ENCODE peak calls at places on chromosomes 7 and 10, in four cellular contexts. K is transverse colon, Q is fibroblast of the aortic adventitia, X is heart right ventricle. P is an unnamed sample.

GRCh38 chr7:111438369-111439289 is 123.7 kb downstream of the IMMP2L start:
- DNase-seq in K (no peak), Q (peak), X (no peak), P (peak)

GRCh38 chr7:112112822-112113255 is 93.4 kb downstream of the DOCK4 start:
- DNase-seq in K (no peak), Q (peak), X (no peak), P (peak)

GRCh38 chr7:11345621-11346020 is 371.9 kb downstream of the PHF14 start:
- DNase-seq in K (no peak), Q (peak), X (no peak), P (peak)

GRCh38 chr7:2471396-2471795 is 4.8 kb downstream of the GRIFIN start:
- DNase-seq in K (no peak), Q (no peak), X (peak), P (peak)

GRCh38 chr10:132389631-132390454 is 7.2 kb upstream of the PWWP2B start:
- DNase-seq in K (peak), Q (peak), X (no peak), P (no peak)

GRCh38 chr7:88401009-88401623 is 94.4 kb upstream of the STEAP4 start:
- DNase-seq in K (no peak), Q (no peak), X (no peak), P (peak)

GRCh38 chr7:114703677-114704076 is 218.2 kb upstream of the MDFIC start:
- DNase-seq in K (no peak), Q (peak), X (no peak), P (peak)

GRCh38 chr7:102891693-102892261 is 21.0 kb upstream of the LRRC17 start:
- DNase-seq in K (peak), Q (peak), X (peak), P (peak)

GRCh38 chr10:22420787-22421517 is 75.7 kb downstream of the SPAG6 start:
- DNase-seq in K (no peak), Q (peak), X (no peak), P (peak)

DNA sequence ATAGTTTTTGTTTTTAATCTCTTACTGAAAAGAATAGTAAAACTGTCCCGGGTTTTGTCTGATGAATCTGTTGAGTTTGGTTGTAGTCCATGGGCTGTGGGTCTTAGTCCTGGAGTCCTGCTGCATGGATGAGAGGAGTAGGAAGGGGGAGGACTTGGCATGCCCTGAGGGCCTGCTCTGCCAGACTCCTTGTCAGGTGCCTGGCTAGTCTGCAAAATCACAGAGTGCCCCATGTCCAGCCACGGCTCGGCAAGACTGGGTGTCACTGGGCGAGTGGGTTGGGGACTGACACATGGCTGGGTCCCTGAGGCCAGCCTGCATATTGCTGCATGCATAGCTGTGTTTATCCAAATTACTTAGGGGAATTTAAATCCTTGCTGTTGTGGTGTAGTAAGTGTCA is 9.7 kb downstream of the MINDY4 start:
- DNase-seq in K (no peak), Q (no peak), X (peak), P (no peak)
- TF ChIP-seq CTCF in K (no peak), Q (no peak), X (no peak), P (no peak)

DNA sequence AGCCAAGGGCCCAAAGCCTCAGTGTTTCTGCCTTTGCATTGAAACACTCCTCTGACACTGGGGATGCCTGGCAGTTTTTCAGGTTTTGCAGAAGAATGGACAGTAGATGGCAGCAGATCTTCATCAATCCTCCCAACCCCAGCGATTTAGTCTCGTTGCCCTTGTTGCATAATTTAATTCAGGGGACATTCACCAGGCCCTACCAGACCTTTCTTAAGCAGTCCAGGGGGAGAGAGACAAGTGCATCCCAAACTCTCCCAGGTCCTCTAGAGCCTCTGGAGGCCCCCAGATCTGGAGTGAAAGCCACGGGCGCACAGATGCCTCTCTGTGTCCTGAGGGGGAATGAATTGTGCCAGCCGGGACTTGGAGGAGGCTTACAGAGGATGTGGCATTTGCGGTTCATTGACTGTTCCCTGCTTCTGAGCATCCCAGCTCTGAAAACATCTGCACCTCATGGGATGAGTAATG is 29.6 kb downstream of the MINDY4 start:
- DNase-seq in K (peak), Q (peak), X (peak), P (peak)
- TF ChIP-seq CTCF in K (peak), Q (peak), X (peak), P (peak)

GRCh38 chr7:116786791-116787443 is 75.5 kb upstream of the CAPZA2 start:
- DNase-seq in K (no peak), Q (peak), X (peak), P (peak)
- TF ChIP-seq CTCF in K (no peak), Q (peak), X (no peak), P (peak)

GRCh38 chr7:107408349-107408748 is 61.5 kb upstream of the GPR22 start:
- DNase-seq in K (no peak), Q (peak), X (no peak), P (peak)

GRCh38 chr7:107405559-107405958 is 64.3 kb upstream of the GPR22 start:
- DNase-seq in K (no peak), Q (no peak), X (no peak), P (no peak)

DNA sequence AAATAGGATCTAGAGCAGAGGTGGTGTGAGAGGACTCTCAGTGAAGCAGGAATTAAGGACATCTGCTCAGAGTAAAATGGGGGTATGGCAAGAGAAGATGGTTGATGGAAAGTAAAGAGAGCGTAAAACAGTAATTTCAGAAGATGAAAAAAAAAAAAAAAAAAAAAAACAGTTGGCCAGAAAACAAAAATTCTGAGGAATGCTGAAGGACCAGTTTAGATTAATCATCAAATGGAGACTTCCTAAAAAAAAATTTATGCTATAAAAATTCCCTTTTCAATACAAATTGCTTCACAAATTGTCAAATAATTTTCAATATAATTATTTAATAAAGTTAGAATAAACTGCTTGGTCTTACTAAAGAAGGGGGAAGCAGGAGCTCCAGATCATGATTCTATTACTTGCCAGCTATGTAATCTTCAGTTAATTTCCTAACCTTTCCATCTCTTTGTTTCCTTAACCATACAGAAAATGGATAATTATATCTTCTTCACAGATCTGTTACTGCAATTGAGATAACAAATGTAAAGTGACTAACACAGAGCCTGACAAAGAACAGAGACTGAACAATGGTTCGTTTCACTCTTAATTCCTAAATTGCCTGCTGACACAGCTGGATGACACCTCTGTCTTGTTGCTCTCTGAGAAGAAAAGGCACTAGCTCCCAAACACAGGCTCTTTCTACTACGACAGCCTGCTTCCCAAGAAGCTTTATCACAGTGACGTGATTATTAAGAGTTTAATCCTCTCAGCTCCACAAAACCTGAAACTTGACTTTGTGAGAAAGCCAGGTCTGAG is 64.9 kb upstream of the GPR22 start:
- DNase-seq in K (no peak), Q (no peak), X (no peak), P (no peak)
- TF ChIP-seq CTCF in K (no peak), Q (no peak), X (no peak), P (no peak)

DNA sequence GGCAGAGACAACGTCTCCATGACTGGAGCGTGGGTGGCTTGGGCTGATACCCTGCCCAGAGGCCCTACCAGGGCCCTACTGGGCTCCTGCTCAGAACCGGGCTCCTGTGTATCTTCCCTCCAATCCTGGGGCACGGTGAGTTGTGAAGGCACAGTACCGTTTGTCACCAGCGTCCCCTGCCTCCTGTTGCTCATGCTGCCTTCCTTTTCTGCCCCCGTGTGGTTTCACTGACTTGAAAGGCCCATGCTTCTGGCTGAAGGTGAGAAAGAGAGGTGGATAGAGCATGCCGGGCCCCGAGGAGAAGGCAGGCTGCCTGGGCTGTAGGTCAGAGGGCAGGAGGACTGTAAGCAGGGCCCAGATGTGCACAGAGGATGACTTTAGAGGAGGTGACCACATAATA is 9.1 kb upstream of the DMBT1 start:
- DNase-seq in K (no peak), Q (no peak), X (peak), P (no peak)
- TF ChIP-seq CTCF in K (no peak), Q (no peak), X (no peak), P (no peak)

P was measured in fibroblast of pulmonary artery.